ENCODE peak calls at places on chromosomes 6 and 20, in eight cellular contexts. One of them, this sample, is unnamed.

GRCh38 chr6:5471044-5471443 is 209.7 kb downstream of the FARS2 start:
- DNase-seq in spleen: peak
- DNase-seq in aorta: no peak
- DNase-seq in osteoblast: peak
- DNase-seq in BJ: no peak
- DNase-seq in heart left ventricle: peak
- DNase-seq in CD8-positive, alpha-beta T cell: peak
- DNase-seq in GM23338: peak
- DNase-seq in this sample: peak

GRCh38 chr6:90149280-90149679 is 147.4 kb downstream of the BACH2 start:
- DNase-seq in spleen: no peak
- DNase-seq in aorta: no peak
- DNase-seq in osteoblast: no peak
- DNase-seq in BJ: no peak
- DNase-seq in heart left ventricle: no peak
- DNase-seq in CD8-positive, alpha-beta T cell: no peak
- DNase-seq in GM23338: no peak
- DNase-seq in this sample: no peak

GRCh38 chr20:46132705-46133120 is 14.6 kb downstream of the CD40 start:
- DNase-seq in spleen: peak
- DNase-seq in aorta: peak
- DNase-seq in osteoblast: peak
- DNase-seq in BJ: no peak
- DNase-seq in heart left ventricle: peak
- DNase-seq in CD8-positive, alpha-beta T cell: no peak
- DNase-seq in GM23338: peak
- DNase-seq in this sample: peak

GRCh38 chr20:59399426-59400099 is 99.2 kb downstream of the EDN3 start:
- DNase-seq in spleen: no peak
- DNase-seq in aorta: no peak
- DNase-seq in osteoblast: no peak
- DNase-seq in BJ: no peak
- DNase-seq in heart left ventricle: no peak
- DNase-seq in CD8-positive, alpha-beta T cell: no peak
- DNase-seq in GM23338: no peak
- DNase-seq in this sample: no peak

GRCh38 chr20:35008411-35009342 is 53.0 kb downstream of the MYH7B start:
- DNase-seq in spleen: peak
- DNase-seq in aorta: peak
- DNase-seq in osteoblast: peak
- DNase-seq in BJ: no peak
- DNase-seq in heart left ventricle: no peak
- DNase-seq in CD8-positive, alpha-beta T cell: no peak
- DNase-seq in GM23338: no peak
- DNase-seq in this sample: no peak

GRCh38 chr20:37314617-37315292 is 25.3 kb downstream of the MANBAL start:
- DNase-seq in spleen: no peak
- DNase-seq in aorta: peak
- DNase-seq in osteoblast: no peak
- DNase-seq in BJ: no peak
- DNase-seq in heart left ventricle: no peak
- DNase-seq in CD8-positive, alpha-beta T cell: no peak
- DNase-seq in GM23338: no peak
- DNase-seq in this sample: no peak

GRCh38 chr6:147515327-147515726 is 6.8 kb downstream of the SAMD5 start:
- DNase-seq in spleen: no peak
- DNase-seq in aorta: no peak
- DNase-seq in osteoblast: no peak
- DNase-seq in BJ: no peak
- DNase-seq in heart left ventricle: no peak
- DNase-seq in CD8-positive, alpha-beta T cell: no peak
- DNase-seq in GM23338: no peak
- DNase-seq in this sample: no peak

GRCh38 chr20:11267131-11267761 is 593.4 kb upstream of the JAG1 start:
- DNase-seq in spleen: no peak
- DNase-seq in aorta: peak
- DNase-seq in osteoblast: peak
- DNase-seq in BJ: peak
- DNase-seq in heart left ventricle: no peak
- DNase-seq in CD8-positive, alpha-beta T cell: no peak
- DNase-seq in GM23338: peak
- DNase-seq in this sample: no peak

GRCh38 chr6:142735182-142735581 is 209.8 kb downstream of the HIVEP2 start:
- DNase-seq in spleen: no peak
- DNase-seq in aorta: no peak
- DNase-seq in osteoblast: no peak
- DNase-seq in BJ: no peak
- DNase-seq in heart left ventricle: no peak
- DNase-seq in CD8-positive, alpha-beta T cell: no peak
- DNase-seq in GM23338: no peak
- DNase-seq in this sample: no peak

GRCh38 chr20:10618611-10619245 is 55.1 kb downstream of the JAG1 start:
- DNase-seq in spleen: no peak
- DNase-seq in aorta: no peak
- DNase-seq in osteoblast: no peak
- DNase-seq in BJ: no peak
- DNase-seq in heart left ventricle: no peak
- DNase-seq in CD8-positive, alpha-beta T cell: no peak
- DNase-seq in GM23338: peak
- DNase-seq in this sample: no peak

GRCh38 chr6:93581371-93581770 is 162.0 kb upstream of the EPHA7 start:
- DNase-seq in spleen: no peak
- DNase-seq in aorta: no peak
- DNase-seq in osteoblast: no peak
- DNase-seq in BJ: no peak
- DNase-seq in heart left ventricle: no peak
- DNase-seq in CD8-positive, alpha-beta T cell: no peak
- DNase-seq in GM23338: no peak
- DNase-seq in this sample: no peak

GRCh38 chr20:15703171-15703911 is 869.9 kb downstream of the KIF16B start:
- DNase-seq in spleen: no peak
- DNase-seq in aorta: no peak
- DNase-seq in osteoblast: peak
- DNase-seq in BJ: peak
- DNase-seq in heart left ventricle: no peak
- DNase-seq in CD8-positive, alpha-beta T cell: no peak
- DNase-seq in GM23338: no peak
- DNase-seq in this sample: no peak

GRCh38 chr6:81214414-81215091 is 537.9 kb downstream of the TENT5A start:
- DNase-seq in spleen: peak
- DNase-seq in aorta: no peak
- DNase-seq in osteoblast: peak
- DNase-seq in BJ: no peak
- DNase-seq in heart left ventricle: peak
- DNase-seq in CD8-positive, alpha-beta T cell: no peak
- DNase-seq in GM23338: no peak
- DNase-seq in this sample: no peak

GRCh38 chr6:81216668-81217067 is 535.8 kb downstream of the TENT5A start:
- DNase-seq in spleen: no peak
- DNase-seq in aorta: no peak
- DNase-seq in osteoblast: no peak
- DNase-seq in BJ: no peak
- DNase-seq in heart left ventricle: no peak
- DNase-seq in CD8-positive, alpha-beta T cell: no peak
- DNase-seq in GM23338: no peak
- DNase-seq in this sample: no peak

GRCh38 chr6:81215092-81215432 is 537.4 kb downstream of the TENT5A start:
- DNase-seq in spleen: no peak
- DNase-seq in aorta: no peak
- DNase-seq in osteoblast: no peak
- DNase-seq in BJ: no peak
- DNase-seq in heart left ventricle: no peak
- DNase-seq in CD8-positive, alpha-beta T cell: no peak
- DNase-seq in GM23338: no peak
- DNase-seq in this sample: no peak
- H3K4me3 ChIP-seq in spleen: no peak
- H3K4me3 ChIP-seq in aorta: no peak
- H3K4me3 ChIP-seq in osteoblast: no peak
- H3K4me3 ChIP-seq in BJ: no peak
- H3K4me3 ChIP-seq in heart left ventricle: no peak
- H3K4me3 ChIP-seq in CD8-positive, alpha-beta T cell: no peak
- H3K4me3 ChIP-seq in GM23338: no peak
- H3K4me3 ChIP-seq in this sample: no peak

GRCh38 chr6:56368484-56368883 is 121.1 kb upstream of the COL21A1 start:
- DNase-seq in spleen: no peak
- DNase-seq in aorta: no peak
- DNase-seq in osteoblast: no peak
- DNase-seq in BJ: no peak
- DNase-seq in heart left ventricle: no peak
- DNase-seq in CD8-positive, alpha-beta T cell: no peak
- DNase-seq in GM23338: no peak
- DNase-seq in this sample: no peak

GRCh38 chr6:56372621-56373020 is 125.2 kb upstream of the COL21A1 start:
- DNase-seq in spleen: no peak
- DNase-seq in aorta: no peak
- DNase-seq in osteoblast: peak
- DNase-seq in BJ: no peak
- DNase-seq in heart left ventricle: no peak
- DNase-seq in CD8-positive, alpha-beta T cell: no peak
- DNase-seq in GM23338: no peak
- DNase-seq in this sample: no peak

GRCh38 chr6:56370591-56371198 is 123.3 kb upstream of the COL21A1 start:
- DNase-seq in spleen: no peak
- DNase-seq in aorta: no peak
- DNase-seq in osteoblast: peak
- DNase-seq in BJ: peak
- DNase-seq in heart left ventricle: no peak
- DNase-seq in CD8-positive, alpha-beta T cell: no peak
- DNase-seq in GM23338: no peak
- DNase-seq in this sample: no peak

GRCh38 chr6:56366112-56366852 is 118.9 kb upstream of the COL21A1 start:
- DNase-seq in spleen: no peak
- DNase-seq in aorta: no peak
- DNase-seq in osteoblast: no peak
- DNase-seq in BJ: no peak
- DNase-seq in heart left ventricle: no peak
- DNase-seq in CD8-positive, alpha-beta T cell: no peak
- DNase-seq in GM23338: no peak
- DNase-seq in this sample: no peak

DNA sequence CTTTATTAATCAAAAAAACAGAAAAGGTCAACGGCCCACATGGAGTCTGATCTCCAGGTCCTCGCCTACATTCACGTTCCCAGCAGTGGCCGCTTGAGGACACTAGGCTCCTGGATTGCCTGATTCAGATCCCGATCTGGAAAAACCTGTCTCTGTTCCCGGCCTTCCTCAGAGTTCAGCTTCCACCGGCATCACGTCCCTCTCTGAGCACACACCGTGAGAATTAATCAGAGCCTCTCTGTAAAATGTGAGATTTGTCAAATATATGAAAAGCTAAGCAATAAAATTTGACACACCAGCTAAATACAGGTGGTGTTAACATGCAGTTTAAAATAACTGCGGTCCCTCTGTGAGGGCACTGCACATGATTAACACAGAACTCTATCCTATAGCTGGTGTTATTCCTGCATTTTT is 122.8 kb upstream of the COL21A1 start:
- DNase-seq in spleen: no peak
- DNase-seq in aorta: peak
- DNase-seq in osteoblast: no peak
- DNase-seq in BJ: no peak
- DNase-seq in heart left ventricle: peak
- DNase-seq in CD8-positive, alpha-beta T cell: no peak
- DNase-seq in GM23338: peak
- DNase-seq in this sample: no peak
- H3K4me3 ChIP-seq in spleen: no peak
- H3K4me3 ChIP-seq in aorta: no peak
- H3K4me3 ChIP-seq in osteoblast: peak
- H3K4me3 ChIP-seq in BJ: no peak
- H3K4me3 ChIP-seq in heart left ventricle: no peak
- H3K4me3 ChIP-seq in CD8-positive, alpha-beta T cell: no peak
- H3K4me3 ChIP-seq in GM23338: no peak
- H3K4me3 ChIP-seq in this sample: no peak

DNA sequence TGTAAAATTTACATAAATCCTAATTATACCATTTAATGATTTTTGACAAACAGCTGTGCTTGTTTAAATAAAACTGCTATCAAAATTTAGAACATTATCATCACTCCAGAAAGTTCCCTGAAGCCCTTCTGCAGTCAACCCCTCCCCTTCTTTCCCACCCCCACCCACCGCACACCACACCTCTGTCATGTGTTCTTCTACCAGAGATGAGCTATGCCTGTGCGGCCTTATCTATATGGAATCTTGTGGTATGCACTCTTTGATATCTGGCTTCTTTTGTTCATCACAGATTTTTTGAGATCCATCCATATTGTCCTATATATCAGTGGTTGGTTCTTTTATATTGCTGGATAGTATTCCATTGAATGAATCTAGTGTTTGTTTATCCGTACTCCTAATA is 7.2 kb downstream of the MYLIP start:
- DNase-seq in spleen: no peak
- DNase-seq in aorta: no peak
- DNase-seq in osteoblast: no peak
- DNase-seq in BJ: no peak
- DNase-seq in heart left ventricle: no peak
- DNase-seq in CD8-positive, alpha-beta T cell: no peak
- DNase-seq in GM23338: no peak
- DNase-seq in this sample: peak
- H3K4me3 ChIP-seq in spleen: no peak
- H3K4me3 ChIP-seq in aorta: no peak
- H3K4me3 ChIP-seq in osteoblast: no peak
- H3K4me3 ChIP-seq in BJ: no peak
- H3K4me3 ChIP-seq in heart left ventricle: no peak
- H3K4me3 ChIP-seq in CD8-positive, alpha-beta T cell: peak
- H3K4me3 ChIP-seq in GM23338: no peak
- H3K4me3 ChIP-seq in this sample: no peak

DNA sequence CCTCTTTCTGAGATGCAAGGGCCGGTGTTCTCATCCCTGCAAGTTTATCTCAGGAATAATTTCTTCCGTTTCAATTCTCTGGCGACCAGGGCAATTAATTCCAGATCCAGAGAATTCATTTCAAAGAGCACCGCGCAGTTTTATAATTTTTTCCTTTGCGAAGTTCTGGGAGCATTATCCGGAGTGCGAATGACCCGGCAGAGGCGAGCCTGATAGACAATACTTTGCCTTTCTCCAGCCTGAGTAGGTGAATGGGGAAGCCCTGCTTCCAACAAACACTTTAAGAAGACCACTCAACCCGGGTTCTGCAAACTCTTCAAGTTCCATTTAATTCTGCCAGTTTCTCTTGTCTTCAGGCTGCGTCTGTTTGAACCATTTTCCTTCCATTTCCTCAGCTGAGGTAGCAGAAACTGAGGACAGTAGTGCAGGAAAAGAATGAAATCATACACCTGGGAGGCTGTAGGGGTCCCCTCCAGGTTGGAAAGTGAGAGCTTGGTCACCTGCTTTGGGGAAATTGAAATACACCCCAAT is 974 bp downstream of the VGLL2 start:
- DNase-seq in spleen: no peak
- DNase-seq in aorta: no peak
- DNase-seq in osteoblast: peak
- DNase-seq in BJ: no peak
- DNase-seq in heart left ventricle: no peak
- DNase-seq in CD8-positive, alpha-beta T cell: no peak
- DNase-seq in GM23338: peak
- DNase-seq in this sample: no peak
- H3K4me3 ChIP-seq in spleen: no peak
- H3K4me3 ChIP-seq in aorta: peak
- H3K4me3 ChIP-seq in osteoblast: no peak
- H3K4me3 ChIP-seq in BJ: no peak
- H3K4me3 ChIP-seq in heart left ventricle: peak
- H3K4me3 ChIP-seq in CD8-positive, alpha-beta T cell: no peak
- H3K4me3 ChIP-seq in GM23338: peak
- H3K4me3 ChIP-seq in this sample: no peak

This sample was measured in Jurkat, Clone E6-1.